ENCODE peak calls at places on chromosomes 11 and 22, in seven cellular contexts. Z is GM12878, M is lower lobe of right lung, S is spleen, L is gastrocnemius medialis, P is fibroblast of lung, H is heart left ventricle. B is an unnamed sample.

GRCh38 chr11:118662401-118663271 is 16.8 kb downstream of the TREH start:
- DNase-seq in Z (no peak), M (no peak), S (no peak), L (no peak), P (no peak), H (peak; percentile 36), B (no peak)

GRCh38 chr11:86755196-86755595 is 45.1 kb upstream of the PRSS23 start:
- DNase-seq in Z (no peak), M (no peak), S (no peak), L (no peak), P (no peak), H (no peak), B (no peak)

GRCh38 chr22:30873086-30873650 is 95.4 kb downstream of the MORC2 start:
- DNase-seq in Z (no peak), M (peak; percentile 13), S (peak; percentile 64), L (no peak), P (no peak), H (no peak), B (no peak)

GRCh38 chr11:129252621-129253020 is 60.5 kb upstream of the ARHGAP32 start:
- DNase-seq in Z (no peak), M (no peak), S (no peak), L (no peak), P (no peak), H (no peak), B (no peak)

GRCh38 chr11:61120865-61121831 is 18.9 kb downstream of the CD5 start:
- DNase-seq in Z (no peak), M (no peak), S (no peak), L (no peak), P (peak; percentile 34), H (no peak), B (no peak)

GRCh38 chr11:77325159-77325558 is 23.7 kb upstream of the GDPD4 start:
- DNase-seq in Z (no peak), M (no peak), S (no peak), L (no peak), P (no peak), H (no peak), B (no peak)

GRCh38 chr11:10309163-10310093 is 4.6 kb downstream of the ADM start:
- DNase-seq in Z (no peak), M (peak; percentile 82), S (peak; percentile 75), L (peak; percentile 94), P (peak; percentile 68), H (peak; percentile 78), B (peak; percentile 62)

GRCh38 chr11:18457435-18457834 is 1.8 kb downstream of the LDHAL6A start:
- DNase-seq in Z (no peak), M (no peak), S (no peak), L (no peak), P (peak; percentile 49), H (no peak), B (peak; percentile 64)

GRCh38 chr11:126484266-126484665 is 128.8 kb downstream of the ST3GAL4 start:
- DNase-seq in Z (no peak), M (no peak), S (no peak), L (no peak), P (peak; percentile 87), H (no peak), B (no peak)

GRCh38 chr11:28836285-28837081 is 728.3 kb downstream of the METTL15 start:
- DNase-seq in Z (no peak), M (no peak), S (no peak), L (no peak), P (peak; percentile 100), H (no peak), B (no peak)

GRCh38 chr11:34783816-34784317 is 132.3 kb downstream of the APIP start:
- DNase-seq in Z (no peak), M (no peak), S (no peak), L (no peak), P (no peak), H (no peak), B (no peak)

GRCh38 chr11:9530020-9530628 is 43.3 kb upstream of the WEE1 start:
- DNase-seq in Z (no peak), M (no peak), S (no peak), L (no peak), P (no peak), H (no peak), B (no peak)

GRCh38 chr22:41847300-41847699 is 14.4 kb downstream of the SREBF2 start:
- DNase-seq in Z (no peak), M (no peak), S (no peak), L (no peak), P (no peak), H (no peak), B (no peak)
- H3K36me3 ChIP-seq in Z (peaks cover 5% of the 10 kb centered on the region), M (peaks cover 11% of the 10 kb centered on the region), S (no peaks in the 10 kb centered on the region), L (no peaks in the 10 kb centered on the region), P (no peaks in the 10 kb centered on the region), H (peaks cover 7% of the 10 kb centered on the region), B (no peaks in the 10 kb centered on the region)

GRCh38 chr22:35411112-35411511 is 11.2 kb downstream of the MCM5 start:
- DNase-seq in Z (peak; percentile 67), M (no peak), S (peak; percentile 82), L (no peak), P (no peak), H (no peak), B (no peak)
- TF ChIP-seq CTCF in Z (peak; percentile 55), M (no peak), S (peak; percentile 46), L (no peak), P (no peak), H (no peak), B (peak; percentile 44)

GRCh38 chr22:23271597-23271908 is 91.2 kb downstream of the BCR start:
- DNase-seq in Z (no peak), M (no peak), S (no peak), L (no peak), P (no peak), H (no peak), B (no peak)
- H3K36me3 ChIP-seq in Z (peaks cover 8% of the 10 kb centered on the region), M (peaks cover 93% of the 10 kb centered on the region), S (peaks cover 56% of the 10 kb centered on the region), L (peaks cover 14% of the 10 kb centered on the region), P (peaks cover 14% of the 10 kb centered on the region), H (peaks cover 59% of the 10 kb centered on the region), B (no peaks in the 10 kb centered on the region)

GRCh38 chr11:2778630-2779498 is 79.1 kb upstream of the KCNQ1OT1 start:
- DNase-seq in Z (no peak), M (peak; percentile 84), S (peak; percentile 86), L (peak; percentile 95), P (peak; percentile 76), H (peak; percentile 83), B (peak; percentile 88)
- TF ChIP-seq CTCF in Z (no peak), M (peak; percentile 39), S (peak; percentile 33), L (peak; percentile 43), P (no peak), H (peak; percentile 35), B (no peak)

DNA sequence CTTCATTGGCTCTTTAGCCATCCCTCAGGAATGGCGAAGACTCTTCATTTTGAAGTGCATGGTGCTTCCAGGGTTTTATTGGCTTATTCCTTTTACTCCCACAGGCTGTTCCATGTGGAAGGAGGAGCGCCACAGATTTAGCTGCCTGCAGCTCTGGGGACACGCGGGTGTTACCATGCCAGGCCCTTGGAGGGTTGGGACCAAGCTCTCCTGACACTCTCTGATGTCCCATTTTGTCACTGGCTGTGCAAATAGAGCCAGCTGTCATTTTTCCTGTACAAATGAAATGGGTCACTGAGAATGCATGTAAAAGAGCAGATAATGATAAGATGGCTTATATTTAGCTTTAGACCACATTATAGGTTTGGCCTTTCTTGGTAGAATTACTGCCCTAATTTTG is 9.2 kb downstream of the THYN1 start:
- DNase-seq in Z (no peak), M (no peak), S (no peak), L (no peak), P (no peak), H (no peak), B (no peak)
- H3K36me3 ChIP-seq in Z (peaks cover 14% of the 10 kb centered on the region), M (peaks cover 98% of the 10 kb centered on the region), S (peaks cover 69% of the 10 kb centered on the region), L (peaks cover 99% of the 10 kb centered on the region), P (peaks cover 20% of the 10 kb centered on the region), H (peaks cover 98% of the 10 kb centered on the region), B (peaks cover 95% of the 10 kb centered on the region)

DNA sequence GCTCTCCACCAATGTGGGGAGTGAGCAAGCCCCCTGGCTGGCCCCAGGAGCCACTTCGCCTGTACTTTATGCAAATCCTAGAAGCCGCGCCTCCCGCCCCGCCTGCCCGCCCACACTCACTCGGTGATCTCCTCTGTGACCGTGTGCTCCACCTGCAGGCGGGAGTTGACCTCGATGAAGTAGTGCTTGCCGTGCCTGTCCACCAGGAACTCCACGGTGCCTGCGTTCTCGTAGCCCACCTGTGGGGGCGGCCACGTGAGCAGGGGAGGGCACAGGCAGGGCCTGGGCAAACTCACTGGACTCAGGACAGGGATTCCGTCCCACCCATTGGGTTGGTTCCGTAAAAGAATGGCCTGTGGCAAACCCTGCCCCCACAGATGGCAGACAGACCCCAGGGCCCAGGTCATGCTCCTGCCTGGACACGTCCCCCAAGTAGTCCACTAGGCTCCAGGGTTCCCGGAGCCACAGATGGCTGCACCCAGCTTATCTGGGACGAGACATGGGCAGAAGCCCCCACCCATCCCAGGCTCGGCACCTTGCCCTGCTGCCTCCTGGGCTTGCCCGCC is 11.9 kb downstream of the LRFN4 start:
- DNase-seq in Z (peak; percentile 40), M (peak; percentile 85), S (peak; percentile 92), L (no peak), P (peak; percentile 15), H (no peak), B (peak; percentile 86)
- TF ChIP-seq CTCF in Z (peak; percentile 77), M (peak; percentile 50), S (peak; percentile 75), L (no peak), P (no peak), H (no peak), B (peak; percentile 51)

DNA sequence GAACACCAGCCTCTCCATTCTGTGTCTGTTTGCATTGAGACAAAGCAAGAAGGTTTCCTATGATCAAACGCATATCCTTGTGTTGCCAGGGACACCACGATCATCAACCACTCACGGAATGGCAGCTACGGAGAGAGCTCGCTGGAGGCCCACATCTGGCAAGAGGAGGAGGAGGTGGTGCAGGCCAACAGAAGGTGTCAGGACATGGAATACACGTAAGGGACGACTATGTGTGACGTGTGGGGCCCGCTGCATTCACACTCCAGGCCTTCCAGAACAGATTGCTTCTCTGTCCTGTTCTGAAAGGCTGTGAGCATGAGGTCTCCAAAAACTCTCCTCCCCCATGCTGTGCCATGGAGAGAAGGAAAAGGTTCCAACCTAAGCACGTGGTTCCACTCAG is 96.5 kb downstream of the AMOTL1 start:
- DNase-seq in Z (no peak), M (no peak), S (no peak), L (no peak), P (no peak), H (no peak), B (no peak)
- H3K36me3 ChIP-seq in Z (no peaks in the 10 kb centered on the region), M (peaks cover 91% of the 10 kb centered on the region), S (peaks cover 7% of the 10 kb centered on the region), L (peaks cover 90% of the 10 kb centered on the region), P (peaks cover 27% of the 10 kb centered on the region), H (peaks cover 95% of the 10 kb centered on the region), B (no peaks in the 10 kb centered on the region)

GRCh38 chr11:8484251-8484650 is 109.8 kb downstream of the STK33 start:
- DNase-seq in Z (no peak), M (no peak), S (no peak), L (no peak), P (no peak), H (no peak), B (no peak)
- TF ChIP-seq CTCF in Z (no peak), M (no peak), S (no peak), L (no peak), P (no peak), H (no peak), B (no peak)